ENCODE peak calls at places on chromosome 12, in ten cellular contexts. X is neural progenitor cell; B is transverse colon; G is colonic mucosa; K is CD8-positive, alpha-beta T cell; Y is cardiac muscle cell; M is thyroid gland; H is IMR-90; V is H9; S is lower lobe of right lung. Z is an unnamed sample.

GRCh38 chr12:67320614-67321305 is 51.6 kb downstream of the CAND1 start:
- DNase-seq in X (no peak), B (no peak), G (no peak), K (no peak), Y (no peak), M (no peak), H (peak), V (no peak), S (no peak), Z (no peak)

GRCh38 chr12:1810201-1810930 is 10.0 kb upstream of the LRTM2 start:
- DNase-seq in X (no peak), B (no peak), G (no peak), K (no peak), Y (no peak), M (no peak), H (peak), V (no peak), S (peak), Z (no peak)

GRCh38 chr12:65232490-65233077 is 45.9 kb upstream of the MSRB3 start:
- DNase-seq in X (no peak), B (no peak), G (no peak), K (no peak), Y (no peak), M (no peak), H (peak), V (no peak), S (no peak), Z (no peak)

GRCh38 chr12:64889434-64890216 is 65.2 kb downstream of the TBC1D30 start:
- DNase-seq in X (no peak), B (no peak), G (no peak), K (no peak), Y (no peak), M (no peak), H (peak), V (peak), S (no peak), Z (no peak)

GRCh38 chr12:30152705-30153104 is 369.0 kb upstream of the TMTC1 start:
- DNase-seq in X (no peak), B (no peak), G (no peak), K (no peak), Y (no peak), M (no peak), H (no peak), V (no peak), S (no peak), Z (no peak)

GRCh38 chr12:64173456-64173855 is 48.6 kb downstream of the KICS2 start:
- DNase-seq in X (no peak), B (no peak), G (no peak), K (no peak), Y (no peak), M (no peak), H (no peak), V (no peak), S (no peak), Z (no peak)

GRCh38 chr12:116609715-116610114 is 50.5 kb downstream of the MAP1LC3B2 start:
- DNase-seq in X (peak), B (no peak), G (peak), K (no peak), Y (peak), M (no peak), H (no peak), V (peak), S (no peak), Z (no peak)

GRCh38 chr12:16187684-16188083 is 89.8 kb downstream of the SLC15A5 start:
- DNase-seq in X (no peak), B (no peak), G (no peak), K (no peak), Y (no peak), M (no peak), H (no peak), V (no peak), S (no peak), Z (no peak)

GRCh38 chr12:104340177-104340576 is 36.6 kb downstream of the EID3 start:
- DNase-seq in X (no peak), B (no peak), G (no peak), K (no peak), Y (no peak), M (no peak), H (peak), V (no peak), S (no peak), Z (no peak)

GRCh38 chr12:58167622-58168021 is 226.3 kb downstream of the ATP23 start:
- DNase-seq in X (no peak), B (no peak), G (no peak), K (no peak), Y (no peak), M (no peak), H (no peak), V (no peak), S (no peak), Z (no peak)

GRCh38 chr12:79566452-79566851 is 124.3 kb downstream of the PAWR start:
- DNase-seq in X (no peak), B (no peak), G (no peak), K (no peak), Y (no peak), M (no peak), H (peak), V (no peak), S (no peak), Z (peak)

GRCh38 chr12:62291888-62292760 is 31.9 kb downstream of the USP15 start:
- DNase-seq in X (no peak), B (no peak), G (no peak), K (no peak), Y (no peak), M (no peak), H (peak), V (no peak), S (no peak), Z (peak)

GRCh38 chr12:124761876-124762275 is 101.8 kb downstream of the SCARB1 start:
- DNase-seq in X (no peak), B (no peak), G (no peak), K (no peak), Y (peak), M (no peak), H (no peak), V (no peak), S (no peak), Z (no peak)

GRCh38 chr12:54140958-54141388 is 47.8 kb downstream of the SMUG1 start:
- DNase-seq in X (peak), B (no peak), G (no peak), K (no peak), Y (no peak), M (no peak), H (no peak), V (no peak), S (no peak), Z (no peak)
- TF ChIP-seq CTCF in X (no peak), B (no peak), G (no peak), K (no peak), Y (no peak), M (no peak), H (no peak), V (no peak), S (no peak), Z (no peak)

DNA sequence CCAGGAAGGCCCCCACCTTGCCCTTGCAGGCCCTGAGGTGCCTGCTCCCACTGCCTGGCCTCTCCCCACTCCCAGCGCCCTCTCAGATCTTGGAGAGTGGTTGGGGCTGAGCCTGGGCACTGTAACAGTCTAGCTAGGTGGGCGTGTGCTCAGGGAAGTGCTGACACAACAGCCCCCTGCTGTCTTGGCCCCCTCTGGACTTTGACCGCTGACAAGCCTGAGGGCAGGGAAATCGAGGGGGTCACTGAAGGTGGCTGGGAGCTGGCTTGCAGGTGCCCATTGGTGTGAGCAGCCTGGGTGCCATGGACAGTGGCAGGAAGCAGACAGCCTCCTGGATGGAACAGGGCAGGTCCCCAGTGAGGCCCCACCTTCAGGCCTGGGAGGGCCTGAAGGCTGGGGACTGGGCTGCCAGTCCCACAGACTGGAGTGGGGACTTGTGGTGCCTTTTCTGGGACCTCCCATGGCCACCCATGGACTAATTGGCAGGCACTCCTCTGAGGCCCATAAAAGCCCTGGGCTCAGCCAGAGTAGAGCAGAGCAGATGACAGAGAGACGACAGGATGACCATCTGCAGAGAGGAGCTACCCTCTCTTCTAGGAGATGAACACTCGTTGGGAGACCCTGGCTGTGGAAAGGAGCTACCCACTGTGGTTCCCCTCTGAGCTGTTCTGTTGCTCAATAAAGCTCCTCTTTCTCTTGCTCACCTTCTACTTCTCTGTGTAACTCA is 158.6 kb upstream of the SLC38A2 start:
- DNase-seq in X (no peak), B (no peak), G (no peak), K (no peak), Y (no peak), M (no peak), H (no peak), V (no peak), S (no peak), Z (no peak)
- H3K27ac ChIP-seq in X (no peak), B (no peak), G (no peak), K (no peak), Y (no peak), M (no peak), H (no peak), V (no peak), S (no peak), Z (no peak)

DNA sequence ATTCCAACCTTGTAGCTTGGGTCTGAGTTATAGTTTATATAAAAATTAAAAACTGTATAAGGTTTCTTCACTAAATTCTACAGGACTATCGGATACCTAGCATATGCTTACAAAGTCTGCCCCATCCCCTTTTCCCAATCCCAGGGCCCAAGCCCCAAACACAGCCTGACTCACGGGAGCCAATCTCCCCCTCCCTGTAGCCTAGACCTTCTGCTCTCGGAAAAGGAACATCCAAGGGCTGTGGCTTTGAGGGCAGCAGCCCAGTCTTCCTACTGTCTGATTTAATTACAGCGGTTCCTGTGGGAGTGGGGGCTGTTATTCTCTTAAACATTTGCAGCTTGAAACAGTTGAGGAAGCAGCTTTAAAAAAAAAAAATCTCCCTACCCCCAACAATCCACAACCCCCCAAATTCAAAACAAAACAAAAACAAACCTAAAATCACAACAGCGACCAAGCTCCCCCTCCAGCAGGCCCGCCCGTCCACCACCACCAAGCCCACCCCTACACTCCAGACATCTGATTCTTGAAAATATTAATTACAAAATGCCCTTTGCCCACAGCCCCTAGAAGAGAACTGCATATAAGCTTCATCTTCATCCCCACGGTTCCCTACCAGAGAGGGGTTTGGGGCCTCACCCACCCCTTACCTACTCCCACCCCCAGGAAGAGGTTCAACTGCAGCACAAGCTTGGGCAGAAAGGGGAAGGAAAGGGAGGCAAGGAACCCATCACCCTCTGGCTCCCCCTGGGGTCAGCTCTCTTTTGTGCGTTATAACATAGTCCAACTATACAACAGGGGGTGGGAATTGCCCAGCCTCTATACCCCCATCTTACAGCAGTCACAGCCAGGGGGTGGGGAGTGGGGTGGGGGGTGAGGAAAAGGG is 1.1 kb upstream of the PRKAG1 start:
- DNase-seq in X (peak), B (peak), G (no peak), K (no peak), Y (peak), M (no peak), H (peak), V (peak), S (no peak), Z (peak)
- TF ChIP-seq CTCF in X (peak), B (no peak), G (no peak), K (no peak), Y (peak), M (no peak), H (peak), V (peak), S (peak), Z (peak)

GRCh38 chr12:111677186-111677585 is 8.6 kb downstream of the BRAP start:
- DNase-seq in X (no peak), B (no peak), G (no peak), K (no peak), Y (no peak), M (no peak), H (no peak), V (no peak), S (no peak), Z (no peak)
- H3K27ac ChIP-seq in X (no peak), B (no peak), G (no peak), K (no peak), Y (no peak), M (no peak), H (no peak), V (no peak), S (no peak), Z (no peak)

DNA sequence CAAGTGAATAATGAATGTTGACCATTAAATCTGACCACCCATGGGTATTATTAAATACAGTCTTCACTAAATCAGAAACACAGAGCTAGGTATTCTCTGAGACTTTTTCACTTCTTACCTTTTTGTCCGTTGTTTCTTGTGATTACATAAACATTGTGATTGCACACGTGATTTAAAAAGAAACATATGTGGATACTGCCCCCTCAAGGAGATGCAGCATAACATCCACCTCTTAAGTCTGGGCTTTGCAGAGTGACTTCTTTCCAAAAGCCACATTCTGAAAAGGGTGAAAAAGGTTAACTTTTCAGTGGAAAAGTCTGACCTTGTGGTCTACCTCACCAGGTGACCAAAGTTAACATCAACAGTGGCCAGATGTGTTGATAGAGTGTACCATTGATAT is 185.5 kb upstream of the FAR2 start:
- DNase-seq in X (peak), B (no peak), G (no peak), K (no peak), Y (no peak), M (no peak), H (peak), V (no peak), S (no peak), Z (peak)
- TF ChIP-seq CTCF in X (peak), B (no peak), G (no peak), K (no peak), Y (peak), M (no peak), H (peak), V (peak), S (peak), Z (peak)

DNA sequence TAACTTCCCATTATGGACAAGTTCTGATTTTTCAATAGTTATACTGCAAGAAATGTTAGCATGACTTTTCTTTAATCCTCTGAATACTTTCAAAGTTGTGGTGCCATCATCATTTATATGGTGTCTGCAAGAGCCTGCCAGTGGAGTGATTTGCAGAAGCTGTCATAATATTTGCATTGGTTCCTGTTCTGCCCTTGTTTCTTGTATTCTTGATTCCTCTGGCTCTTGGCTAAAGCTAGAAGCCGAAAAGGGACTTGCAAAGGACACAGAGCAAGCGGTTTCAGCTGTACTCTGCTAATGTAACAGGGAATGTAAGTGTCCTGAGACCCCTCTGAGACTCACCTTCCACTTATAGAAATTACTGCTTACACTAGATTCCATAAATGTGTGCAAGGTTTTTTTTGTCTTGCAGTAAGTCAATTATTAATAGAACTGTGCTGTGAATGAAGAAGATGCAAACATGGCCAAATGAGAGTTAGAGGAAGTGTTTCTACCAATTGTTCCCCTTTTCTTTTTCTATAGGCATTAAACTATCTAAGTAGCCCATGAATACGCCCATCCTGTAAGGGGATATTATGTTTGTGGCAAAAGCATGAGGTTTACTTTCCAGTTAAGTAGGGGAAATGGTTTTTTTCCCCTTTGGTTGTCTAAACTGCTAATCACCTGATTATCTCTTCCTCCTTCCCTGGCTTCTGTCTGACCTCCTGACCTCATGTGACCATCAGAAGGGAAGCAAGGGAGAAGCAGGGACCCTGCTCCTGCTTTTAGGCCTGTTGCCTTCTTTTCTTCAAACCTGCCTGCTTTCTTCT is 5.3 kb downstream of the DYRK4 start:
- DNase-seq in X (no peak), B (no peak), G (no peak), K (no peak), Y (no peak), M (no peak), H (no peak), V (no peak), S (no peak), Z (no peak)
- H3K27ac ChIP-seq in X (no peak), B (peak), G (peak), K (no peak), Y (no peak), M (no peak), H (no peak), V (no peak), S (peak), Z (no peak)

DNA sequence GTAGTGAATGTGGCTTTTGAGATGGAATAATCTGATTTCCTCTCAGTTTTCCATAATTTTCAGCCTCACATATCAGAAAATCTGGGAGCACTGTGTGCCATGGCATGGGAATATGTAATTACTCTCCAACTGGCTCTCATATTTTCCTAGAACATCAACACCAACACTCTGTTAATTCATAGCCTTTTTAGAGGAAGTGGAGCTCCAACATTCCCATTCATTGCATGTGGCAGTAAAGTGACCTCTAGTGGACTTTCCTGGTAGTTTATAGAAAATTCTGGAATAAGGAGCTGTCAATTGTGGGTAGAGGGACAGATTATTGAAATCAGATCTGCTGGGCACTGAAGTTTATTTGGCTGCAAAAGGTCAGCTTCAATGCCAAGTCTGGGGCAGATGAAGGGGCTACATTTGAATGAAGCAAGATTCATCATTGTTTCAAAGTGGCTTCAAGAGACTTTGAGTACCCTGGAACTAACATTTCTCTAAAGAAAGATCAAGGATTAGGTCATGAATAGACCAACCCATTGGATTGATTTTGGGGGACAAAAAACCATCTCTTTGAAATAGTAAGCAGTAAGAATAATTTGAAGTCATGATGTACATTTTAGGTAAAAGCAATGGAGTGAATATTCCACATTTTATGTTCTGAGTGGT is 23.6 kb upstream of the USP44 start:
- DNase-seq in X (peak), B (no peak), G (no peak), K (no peak), Y (peak), M (no peak), H (peak), V (no peak), S (no peak), Z (peak)
- TF ChIP-seq CTCF in X (peak), B (peak), G (peak), K (no peak), Y (peak), M (peak), H (peak), V (peak), S (peak), Z (peak)

Z was measured in foreskin keratinocyte.